ENCODE peak calls at places on chromosomes 2 and 18, in eight cellular contexts. U is NCI-H345, I is astrocyte of the spinal cord, C is SHP77, F is HCT116, M is cardiac fibroblast, N is stomach, E is left ventricle myocardium inferior. R is an unnamed sample.

GRCh38 chr18:3212636-3213035 is 7.1 kb downstream of the MYOM1 start:
- DNase-seq in F (no peak), U (no peak), C (no peak), E (no peak), I (no peak), N (no peak), M (no peak), R (no peak)

GRCh38 chr2:136214801-136215200 is 96.9 kb upstream of the CXCR4 start:
- DNase-seq in C (no peak), N (no peak), M (no peak), F (no peak), E (no peak), I (no peak), U (no peak), R (no peak)

GRCh38 chr2:120423167-120423943 is 77.4 kb downstream of the INHBB start:
- DNase-seq in M (no peak), U (no peak), I (no peak), E (no peak), N (peak), F (no peak), C (no peak), R (no peak)

GRCh38 chr18:24656571-24656971 is 196.1 kb downstream of the HRH4 start:
- DNase-seq in U (peak), C (peak), N (no peak), F (no peak), E (no peak), M (no peak), I (peak), R (no peak)

GRCh38 chr2:201924453-201924852 is 109.2 kb upstream of the FZD7 start:
- DNase-seq in I (no peak), N (no peak), E (no peak), M (no peak), U (no peak), F (no peak), C (no peak), R (no peak)

GRCh38 chr18:57433492-57434176 is 1.5 kb upstream of the ONECUT2 start:
- DNase-seq in F (no peak), I (no peak), M (no peak), U (no peak), C (peak), E (no peak), N (no peak), R (no peak)

GRCh38 chr2:171939754-171940093 is 17.5 kb downstream of the HAT1 start:
- DNase-seq in F (no peak), M (no peak), N (no peak), I (no peak), C (no peak), E (no peak), U (no peak), R (no peak)

GRCh38 chr18:9137168-9138066 is 836 bp downstream of the ANKRD12 start:
- DNase-seq in U (peak), N (peak), C (peak), E (peak), M (peak), I (peak), F (peak), R (peak)

GRCh38 chr18:58908006-58908405 is 43.3 kb downstream of the ZNF532 start:
- DNase-seq in N (no peak), C (no peak), U (no peak), M (no peak), F (no peak), E (no peak), I (no peak), R (no peak)

R was measured in RCC 7860.